ENCODE peak calls at places on chromosomes 16 and 17, in six cellular contexts. One of them, this sample, is unnamed. For H3K36me3, the result is how much of the 10 kb centered on the place peaks cover.

GRCh38 chr16:89922477-89922883 is 662 bp upstream of the TUBB3 start:
- DNase-seq in mesenchymal stem cell: peak
- DNase-seq in fibroblast of lung: peak
- DNase-seq in CD4-positive, alpha-beta memory T cell: no peak
- DNase-seq in neuronal stem cell: peak
- DNase-seq in BJ: peak
- DNase-seq in this sample: peak

GRCh38 chr17:9339958-9340357 is 235.7 kb downstream of the STX8 start:
- DNase-seq in mesenchymal stem cell: no peak
- DNase-seq in fibroblast of lung: no peak
- DNase-seq in CD4-positive, alpha-beta memory T cell: no peak
- DNase-seq in neuronal stem cell: no peak
- DNase-seq in BJ: no peak
- DNase-seq in this sample: no peak

GRCh38 chr17:81680150-81680549 is 3.4 kb downstream of the ARL16 start:
- DNase-seq in mesenchymal stem cell: no peak
- DNase-seq in fibroblast of lung: no peak
- DNase-seq in CD4-positive, alpha-beta memory T cell: no peak
- DNase-seq in neuronal stem cell: no peak
- DNase-seq in BJ: no peak
- DNase-seq in this sample: no peak

GRCh38 chr16:12535535-12536411 is 267.9 kb downstream of the CPPED1 start:
- DNase-seq in mesenchymal stem cell: no peak
- DNase-seq in fibroblast of lung: no peak
- DNase-seq in CD4-positive, alpha-beta memory T cell: no peak
- DNase-seq in neuronal stem cell: peak
- DNase-seq in BJ: no peak
- DNase-seq in this sample: peak

GRCh38 chr17:44832821-44833220 is 2.7 kb upstream of the GJC1 start:
- DNase-seq in mesenchymal stem cell: no peak
- DNase-seq in fibroblast of lung: no peak
- DNase-seq in CD4-positive, alpha-beta memory T cell: no peak
- DNase-seq in neuronal stem cell: no peak
- DNase-seq in BJ: no peak
- DNase-seq in this sample: peak

GRCh38 chr16:12120331-12120981 is 143.9 kb downstream of the SNX29 start:
- DNase-seq in mesenchymal stem cell: peak
- DNase-seq in fibroblast of lung: peak
- DNase-seq in CD4-positive, alpha-beta memory T cell: no peak
- DNase-seq in neuronal stem cell: no peak
- DNase-seq in BJ: no peak
- DNase-seq in this sample: no peak

GRCh38 chr16:69845181-69845580 is 83.0 kb downstream of the WWP2 start:
- DNase-seq in mesenchymal stem cell: no peak
- DNase-seq in fibroblast of lung: no peak
- DNase-seq in CD4-positive, alpha-beta memory T cell: no peak
- DNase-seq in neuronal stem cell: no peak
- DNase-seq in BJ: no peak
- DNase-seq in this sample: no peak

GRCh38 chr16:58299757-58300349 is 5.0 kb upstream of the PRSS54 start:
- DNase-seq in mesenchymal stem cell: no peak
- DNase-seq in fibroblast of lung: peak
- DNase-seq in CD4-positive, alpha-beta memory T cell: no peak
- DNase-seq in neuronal stem cell: no peak
- DNase-seq in BJ: no peak
- DNase-seq in this sample: peak

GRCh38 chr16:30663038-30663437 is 4.8 kb downstream of the FBRS start:
- DNase-seq in mesenchymal stem cell: no peak
- DNase-seq in fibroblast of lung: no peak
- DNase-seq in CD4-positive, alpha-beta memory T cell: no peak
- DNase-seq in neuronal stem cell: no peak
- DNase-seq in BJ: no peak
- DNase-seq in this sample: no peak
- H3K36me3 ChIP-seq in mesenchymal stem cell: half or more
- H3K36me3 ChIP-seq in fibroblast of lung: under half
- H3K36me3 ChIP-seq in CD4-positive, alpha-beta memory T cell: half or more
- H3K36me3 ChIP-seq in neuronal stem cell: half or more
- H3K36me3 ChIP-seq in BJ: under half
- H3K36me3 ChIP-seq in this sample: under half

DNA sequence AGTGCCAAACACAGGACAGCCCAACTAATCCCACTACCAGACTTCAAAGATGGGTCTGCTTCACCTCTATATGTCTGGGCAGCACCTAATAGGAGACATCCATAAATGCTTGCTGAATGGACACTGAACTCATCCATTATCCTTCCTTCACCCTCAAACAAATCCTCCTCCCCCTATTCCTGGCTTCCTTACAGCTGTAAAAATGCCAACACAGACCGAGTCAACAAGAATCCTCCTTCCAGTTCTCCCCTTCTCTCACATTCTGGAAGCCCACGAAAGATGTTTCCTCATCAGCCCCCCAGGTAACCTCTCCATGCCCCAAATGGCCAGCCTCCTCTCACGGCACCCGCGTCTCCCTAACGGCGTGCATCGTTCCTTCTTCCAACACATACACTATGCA is 12.3 kb downstream of the PELP1 start:
- DNase-seq in mesenchymal stem cell: no peak
- DNase-seq in fibroblast of lung: peak
- DNase-seq in CD4-positive, alpha-beta memory T cell: no peak
- DNase-seq in neuronal stem cell: no peak
- DNase-seq in BJ: no peak
- DNase-seq in this sample: no peak
- H3K36me3 ChIP-seq in mesenchymal stem cell: under half
- H3K36me3 ChIP-seq in fibroblast of lung: under half
- H3K36me3 ChIP-seq in CD4-positive, alpha-beta memory T cell: under half
- H3K36me3 ChIP-seq in neuronal stem cell: half or more
- H3K36me3 ChIP-seq in BJ: under half
- H3K36me3 ChIP-seq in this sample: under half

GRCh38 chr17:5354310-5354709 is 65.2 kb downstream of the NUP88 start:
- DNase-seq in mesenchymal stem cell: no peak
- DNase-seq in fibroblast of lung: no peak
- DNase-seq in CD4-positive, alpha-beta memory T cell: no peak
- DNase-seq in neuronal stem cell: no peak
- DNase-seq in BJ: no peak
- DNase-seq in this sample: no peak

GRCh38 chr17:5352681-5353289 is 66.7 kb downstream of the NUP88 start:
- DNase-seq in mesenchymal stem cell: no peak
- DNase-seq in fibroblast of lung: no peak
- DNase-seq in CD4-positive, alpha-beta memory T cell: no peak
- DNase-seq in neuronal stem cell: no peak
- DNase-seq in BJ: no peak
- DNase-seq in this sample: no peak

GRCh38 chr17:5361426-5361825 is 58.0 kb downstream of the NUP88 start:
- DNase-seq in mesenchymal stem cell: no peak
- DNase-seq in fibroblast of lung: no peak
- DNase-seq in CD4-positive, alpha-beta memory T cell: no peak
- DNase-seq in neuronal stem cell: no peak
- DNase-seq in BJ: no peak
- DNase-seq in this sample: no peak

GRCh38 chr17:5354886-5355415 is 64.5 kb downstream of the NUP88 start:
- DNase-seq in mesenchymal stem cell: no peak
- DNase-seq in fibroblast of lung: no peak
- DNase-seq in CD4-positive, alpha-beta memory T cell: no peak
- DNase-seq in neuronal stem cell: no peak
- DNase-seq in BJ: no peak
- DNase-seq in this sample: no peak

GRCh38 chr17:5355416-5356129 is 63.9 kb downstream of the NUP88 start:
- DNase-seq in mesenchymal stem cell: no peak
- DNase-seq in fibroblast of lung: peak
- DNase-seq in CD4-positive, alpha-beta memory T cell: no peak
- DNase-seq in neuronal stem cell: no peak
- DNase-seq in BJ: peak
- DNase-seq in this sample: no peak
- H3K36me3 ChIP-seq in mesenchymal stem cell: under half
- H3K36me3 ChIP-seq in fibroblast of lung: under half
- H3K36me3 ChIP-seq in CD4-positive, alpha-beta memory T cell: under half
- H3K36me3 ChIP-seq in neuronal stem cell: half or more
- H3K36me3 ChIP-seq in BJ: under half
- H3K36me3 ChIP-seq in this sample: under half

DNA sequence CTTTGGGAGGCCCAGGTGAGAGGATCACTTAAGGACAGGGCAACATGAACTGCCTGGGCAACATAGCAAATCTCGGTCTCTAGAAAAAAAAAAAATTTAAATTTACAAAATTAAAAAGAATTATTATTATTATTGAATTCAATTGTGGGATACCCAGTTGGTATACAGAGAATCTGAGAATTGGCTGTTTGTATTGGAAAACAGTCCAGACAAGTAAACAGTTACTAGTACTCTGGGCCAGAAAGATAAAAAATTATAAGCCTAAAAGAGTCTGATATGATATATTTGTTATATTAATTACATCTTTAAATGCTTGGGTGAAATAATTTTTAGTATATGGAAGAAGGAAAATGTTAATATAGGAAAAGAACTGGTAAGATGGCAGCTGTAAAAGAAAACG is 15.0 kb downstream of the CCDC47 start:
- DNase-seq in mesenchymal stem cell: no peak
- DNase-seq in fibroblast of lung: no peak
- DNase-seq in CD4-positive, alpha-beta memory T cell: no peak
- DNase-seq in neuronal stem cell: no peak
- DNase-seq in BJ: no peak
- DNase-seq in this sample: no peak
- H3K36me3 ChIP-seq in mesenchymal stem cell: under half
- H3K36me3 ChIP-seq in fibroblast of lung: under half
- H3K36me3 ChIP-seq in CD4-positive, alpha-beta memory T cell: half or more
- H3K36me3 ChIP-seq in neuronal stem cell: half or more
- H3K36me3 ChIP-seq in BJ: under half
- H3K36me3 ChIP-seq in this sample: under half

DNA sequence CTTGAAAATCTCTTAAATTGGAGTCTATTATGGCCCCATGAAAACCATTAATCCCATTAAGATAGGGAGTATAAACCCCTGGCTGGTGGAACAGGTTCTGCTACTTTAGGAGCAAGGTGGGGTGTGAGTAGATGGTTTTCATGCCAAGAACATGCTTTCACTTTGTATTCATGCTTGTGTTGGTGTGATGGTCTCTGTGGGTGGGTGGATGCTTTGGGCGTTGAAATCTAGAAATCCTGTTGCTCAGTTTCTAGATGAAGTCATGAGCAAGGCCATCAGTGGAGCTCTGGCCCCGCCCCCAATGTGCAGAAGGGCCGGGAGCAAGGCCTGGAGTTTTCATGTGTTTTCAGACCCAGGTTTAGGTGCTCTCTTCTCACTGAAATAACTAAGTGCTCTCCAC is 20.1 kb downstream of the PLD6 start:
- DNase-seq in mesenchymal stem cell: no peak
- DNase-seq in fibroblast of lung: no peak
- DNase-seq in CD4-positive, alpha-beta memory T cell: no peak
- DNase-seq in neuronal stem cell: no peak
- DNase-seq in BJ: no peak
- DNase-seq in this sample: no peak
- H3K36me3 ChIP-seq in mesenchymal stem cell: half or more
- H3K36me3 ChIP-seq in fibroblast of lung: under half
- H3K36me3 ChIP-seq in CD4-positive, alpha-beta memory T cell: under half
- H3K36me3 ChIP-seq in neuronal stem cell: half or more
- H3K36me3 ChIP-seq in BJ: under half
- H3K36me3 ChIP-seq in this sample: under half